ENCODE peak calls at places on chromosomes 1 and 21, in nine cellular contexts. C is tibial nerve; K is tibial artery; J is stomach; U is cardiac muscle cell; D is CD8-positive, alpha-beta T cell; L is thyroid gland; N is right cardiac atrium; G is mucosa of descending colon. Z is an unnamed sample. For H3K4me1, the result is how much of the 10 kb centered on the place peaks cover.

GRCh38 chr1:40338745-40339419 is 21.8 kb upstream of the COL9A2 start:
- DNase-seq in D (peak), J (peak), L (peak), K (peak), N (peak), U (peak), G (peak), C (peak), Z (peak)

GRCh38 chr1:175043824-175044223 is 20.6 kb upstream of the MRPS14 start:
- DNase-seq in N (no peak), D (no peak), L (no peak), G (no peak), J (no peak), K (no peak), C (no peak), U (no peak), Z (no peak)

GRCh38 chr1:245256528-245256927 is 101.7 kb downstream of the KIF26B start:
- DNase-seq in U (no peak), K (no peak), D (no peak), N (no peak), G (no peak), C (no peak), J (no peak), L (no peak), Z (no peak)

GRCh38 chr1:234589854-234590620 is 19.9 kb downstream of the IRF2BP2 start:
- DNase-seq in U (peak), D (no peak), J (no peak), N (no peak), L (no peak), G (no peak), K (no peak), C (no peak), Z (no peak)

GRCh38 chr1:246797597-246797996 is 73.4 kb downstream of the SCCPDH start:
- DNase-seq in D (no peak), N (no peak), J (no peak), K (no peak), U (no peak), C (no peak), G (no peak), L (no peak), Z (no peak)

GRCh38 chr1:51553911-51554310 is 34.8 kb upstream of the EPS15 start:
- DNase-seq in J (no peak), L (no peak), D (no peak), K (no peak), N (no peak), G (no peak), U (no peak), C (no peak), Z (no peak)

GRCh38 chr1:232518357-232518756 is 111.6 kb downstream of the SIPA1L2 start:
- DNase-seq in G (no peak), U (no peak), J (no peak), K (no peak), L (no peak), N (no peak), C (no peak), D (no peak), Z (no peak)

GRCh38 chr1:209993061-209993830 is 55.2 kb downstream of the SYT14 start:
- DNase-seq in K (no peak), N (no peak), U (peak), G (no peak), C (no peak), L (peak), D (no peak), J (no peak), Z (no peak)

GRCh38 chr1:165143437-165144065 is 213.0 kb downstream of the LMX1A start:
- DNase-seq in U (peak), N (no peak), J (peak), D (no peak), G (no peak), K (no peak), L (no peak), C (no peak), Z (no peak)

GRCh38 chr1:92118826-92119225 is 38.7 kb downstream of the BTBD8 start:
- DNase-seq in J (no peak), L (no peak), N (no peak), G (no peak), D (no peak), K (no peak), U (no peak), C (no peak), Z (no peak)

GRCh38 chr1:154956557-154956956 is 658 bp upstream of the PBXIP1 start:
- DNase-seq in G (peak), N (peak), L (peak), C (no peak), J (no peak), D (no peak), K (no peak), U (no peak), Z (no peak)

GRCh38 chr1:54325705-54326461 is 80.3 kb downstream of the SSBP3 start:
- DNase-seq in N (no peak), C (no peak), D (no peak), U (no peak), K (no peak), G (no peak), L (no peak), J (no peak), Z (no peak)

GRCh38 chr1:85137660-85138059 is 63.2 kb downstream of the SYDE2 start:
- DNase-seq in D (no peak), U (no peak), G (peak), K (no peak), N (peak), L (peak), C (no peak), J (peak), Z (no peak)

GRCh38 chr1:234987415-234988159 is 141.1 kb downstream of the TOMM20 start:
- DNase-seq in N (peak), U (peak), J (peak), K (peak), C (peak), D (no peak), G (no peak), L (peak), Z (no peak)

GRCh38 chr1:197696372-197696771 is 78.9 kb downstream of the DENND1B start:
- DNase-seq in D (no peak), N (no peak), J (no peak), L (no peak), U (peak), G (no peak), C (no peak), K (no peak), Z (no peak)

GRCh38 chr21:45494135-45494850 is 47.9 kb downstream of the SLC19A1 start:
- DNase-seq in U (no peak), L (no peak), K (no peak), N (peak), C (no peak), D (no peak), J (no peak), G (no peak), Z (no peak)

GRCh38 chr1:60922304-60922703 is 160.1 kb upstream of the NFIA start:
- DNase-seq in G (no peak), K (peak), N (peak), L (no peak), J (no peak), D (no peak), C (peak), U (no peak), Z (no peak)

GRCh38 chr21:26124896-26125295 is 45.7 kb downstream of the APP start:
- DNase-seq in N (no peak), C (no peak), L (no peak), D (no peak), U (no peak), G (no peak), K (no peak), J (no peak), Z (no peak)

GRCh38 chr1:114340906-114341698 is 169.9 kb downstream of the TRIM33 start:
- DNase-seq in C (no peak), K (no peak), L (no peak), U (no peak), N (no peak), D (no peak), J (no peak), G (no peak), Z (peak)

GRCh38 chr1:246748867-246749266 is 24.7 kb downstream of the SCCPDH start:
- DNase-seq in L (peak), G (no peak), K (no peak), N (no peak), D (no peak), U (no peak), J (no peak), C (no peak), Z (no peak)

GRCh38 chr1:230157409-230158390 is 90.7 kb downstream of the GALNT2 start:
- DNase-seq in K (no peak), D (no peak), C (no peak), L (peak), N (no peak), G (no peak), J (no peak), U (no peak), Z (no peak)

GRCh38 chr1:235342471-235342870 is 14.1 kb downstream of the GGPS1 start:
- DNase-seq in C (no peak), U (no peak), K (no peak), D (no peak), G (no peak), J (no peak), L (no peak), N (no peak), Z (no peak)

GRCh38 chr1:61054636-61055035 is 27.7 kb upstream of the NFIA start:
- DNase-seq in G (peak), L (no peak), D (no peak), C (no peak), U (no peak), K (no peak), N (no peak), J (no peak), Z (no peak)

GRCh38 chr1:21665711-21666571 is 3.2 kb downstream of the RAP1GAP start:
- DNase-seq in L (peak), K (no peak), N (peak), G (no peak), D (no peak), J (peak), C (no peak), U (no peak), Z (no peak)

GRCh38 chr1:29855761-29856160 is 619.4 kb downstream of the PTPRU start:
- DNase-seq in K (no peak), J (no peak), C (no peak), N (no peak), U (no peak), G (no peak), D (no peak), L (no peak), Z (no peak)

GRCh38 chr1:12450831-12451559 is 167.0 kb downstream of the DHRS3 start:
- DNase-seq in J (no peak), L (peak), G (no peak), D (no peak), N (no peak), U (no peak), K (peak), C (no peak), Z (no peak)

GRCh38 chr1:237737938-237738610 is 152.6 kb downstream of the ZP4 start:
- DNase-seq in D (no peak), U (no peak), N (no peak), C (no peak), J (no peak), L (no peak), K (no peak), G (no peak), Z (no peak)

GRCh38 chr1:219374167-219374566 is 200.5 kb downstream of the LYPLAL1 start:
- DNase-seq in C (no peak), G (no peak), L (no peak), N (no peak), J (no peak), D (no peak), K (no peak), U (no peak), Z (no peak)

GRCh38 chr1:54094001-54094729 is 40.8 kb downstream of the TCEANC2 start:
- DNase-seq in D (no peak), L (no peak), U (no peak), J (peak), K (no peak), C (no peak), G (peak), N (no peak), Z (no peak)

GRCh38 chr1:20376880-20377494 is 86.3 kb downstream of the VWA5B1 start:
- DNase-seq in G (no peak), L (peak), D (peak), K (peak), C (no peak), J (peak), N (no peak), U (peak), Z (peak)

DNA sequence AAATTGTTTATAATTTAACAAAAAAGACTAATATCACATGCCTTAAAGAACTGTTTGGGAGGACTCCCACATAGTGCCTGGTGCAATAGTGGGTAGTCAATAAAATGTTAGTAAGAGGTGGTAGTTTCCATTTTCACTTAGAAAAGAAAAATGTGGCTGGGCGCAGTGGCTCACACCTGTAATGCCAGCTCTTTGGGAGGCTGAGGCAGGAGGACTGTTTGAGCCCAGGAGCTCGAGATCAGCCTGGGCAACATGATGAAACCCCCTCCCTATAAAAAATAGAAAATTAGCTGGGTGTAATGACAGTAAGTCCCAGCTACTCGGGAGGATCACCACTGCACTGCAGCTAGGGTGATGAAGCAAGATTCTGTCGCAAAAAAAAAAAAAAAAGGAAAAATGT is 24.5 kb downstream of the C21orf91 start:
- DNase-seq in U (no peak), N (no peak), D (no peak), J (no peak), G (no peak), C (no peak), K (no peak), L (no peak), Z (no peak)
- H3K4me1 ChIP-seq in U (under half), N (under half), D (half or more), J (half or more), G (under half), C (under half), K (under half), L (under half), Z (half or more)

GRCh38 chr1:67169496-67169895 is 3.2 kb downstream of the IL23R start:
- DNase-seq in L (no peak), N (no peak), J (no peak), K (no peak), U (no peak), C (no peak), D (no peak), G (no peak), Z (no peak)

GRCh38 chr1:67171574-67171955 is 5.3 kb downstream of the IL23R start:
- DNase-seq in N (no peak), K (no peak), C (no peak), L (no peak), U (no peak), G (no peak), J (no peak), D (no peak), Z (no peak)

GRCh38 chr1:67170751-67171573 is 4.7 kb downstream of the IL23R start:
- DNase-seq in U (no peak), L (no peak), D (no peak), K (no peak), J (no peak), N (no peak), G (no peak), C (no peak), Z (peak)

GRCh38 chr1:67171978-67172377 is 5.7 kb downstream of the IL23R start:
- DNase-seq in G (no peak), U (no peak), K (no peak), L (no peak), J (no peak), D (no peak), C (no peak), N (no peak), Z (peak)

GRCh38 chr1:67169932-67170331 is 3.7 kb downstream of the IL23R start:
- DNase-seq in J (no peak), G (no peak), K (no peak), N (no peak), C (no peak), L (no peak), U (no peak), D (no peak), Z (no peak)
- H3K4me1 ChIP-seq in J (under half), G (under half), K (under half), N (under half), C (under half), L (under half), U (under half), D (under half), Z (under half)

GRCh38 chr1:178560871-178561376 is 48.0 kb downstream of the TEX35 start:
- DNase-seq in C (no peak), N (no peak), L (no peak), U (no peak), G (no peak), K (no peak), D (no peak), J (no peak), Z (no peak)

GRCh38 chr1:178564783-178565180 is 51.9 kb downstream of the TEX35 start:
- DNase-seq in U (no peak), G (no peak), D (no peak), K (no peak), N (no peak), L (no peak), J (no peak), C (no peak), Z (no peak)

GRCh38 chr1:178565586-178565985 is 52.7 kb downstream of the TEX35 start:
- DNase-seq in D (no peak), J (no peak), C (no peak), U (no peak), L (no peak), N (no peak), G (no peak), K (no peak), Z (no peak)

GRCh38 chr1:178564086-178564782 is 51.3 kb downstream of the TEX35 start:
- DNase-seq in C (no peak), L (no peak), G (no peak), J (no peak), K (no peak), U (peak), N (no peak), D (no peak), Z (no peak)

GRCh38 chr1:178563099-178563820 is 50.4 kb downstream of the TEX35 start:
- DNase-seq in D (no peak), J (no peak), K (no peak), G (no peak), N (no peak), U (no peak), L (no peak), C (no peak), Z (no peak)
- H3K4me1 ChIP-seq in D (under half), J (under half), K (under half), G (under half), N (under half), U (under half), L (under half), C (under half), Z (under half)

GRCh38 chr1:96509351-96509750 is 212.2 kb upstream of the PTBP2 start:
- DNase-seq in K (no peak), N (no peak), C (no peak), D (no peak), J (no peak), L (no peak), U (no peak), G (no peak), Z (no peak)
- H3K4me1 ChIP-seq in K (under half), N (under half), C (under half), D (under half), J (under half), L (under half), U (under half), G (under half), Z (under half)